ENCODE peak calls at places on chromosome 5, in five cellular contexts. E, Y, M, N and V are unnamed samples.

GRCh38 chr5:33877483-33877882 is 14.3 kb downstream of the ADAMTS12 start:
- DNase-seq in N (no peak), Y (no peak), E (no peak), M (no peak), V (no peak)

GRCh38 chr5:168481330-168481788 is 4.9 kb upstream of the RARS1 start:
- DNase-seq in E (no peak), M (no peak), Y (no peak), N (no peak), V (no peak)

GRCh38 chr5:2755371-2755715 is 3.9 kb upstream of the IRX2 start:
- DNase-seq in N (no peak), M (no peak), E (no peak), Y (no peak), V (no peak)

GRCh38 chr5:177473461-177473991 is at the start of gene DBN1:
- DNase-seq in E (no peak), N (peak), M (peak), Y (peak), V (no peak)

GRCh38 chr5:57659889-57660288 is 177.3 kb upstream of the ACTBL2 start:
- DNase-seq in Y (no peak), E (no peak), M (no peak), N (no peak), V (no peak)

GRCh38 chr5:37840036-37840909 is at the start of gene GDNF:
- DNase-seq in M (peak), Y (peak), N (no peak), E (no peak), V (peak)

GRCh38 chr5:35188041-35188457 is 42.2 kb downstream of the PRLR start:
- DNase-seq in N (no peak), M (no peak), Y (no peak), E (no peak), V (no peak)

GRCh38 chr5:78699565-78700143 is 51.1 kb upstream of the LHFPL2 start:
- DNase-seq in E (peak), N (peak), Y (no peak), M (peak), V (peak)

GRCh38 chr5:106521701-106522100 is 1149.0 kb downstream of the EFNA5 start:
- DNase-seq in M (peak), E (peak), N (peak), Y (no peak), V (peak)